ENCODE peak calls at places on chromosomes 7 and 10, in six cellular contexts. J is cardiac fibroblast, H is left ventricle myocardium inferior, W is OCI-LY7, R is A549, D is Calu3. V is an unnamed sample.

GRCh38 chr7:127107601-127108007 is 145.1 kb downstream of the GRM8 start:
- DNase-seq in H (no peak), J (peak), R (peak), W (peak), D (peak), V (peak)

GRCh38 chr7:130758429-130759056 is 24.5 kb upstream of the KLF14 start:
- DNase-seq in W (peak), R (peak), D (no peak), H (no peak), J (peak), V (peak)

GRCh38 chr10:51397695-51398094 is 301.7 kb downstream of the CSTF2T start:
- DNase-seq in D (peak), R (no peak), W (no peak), H (peak), J (peak), V (no peak)

GRCh38 chr7:102426268-102427031 is 6.9 kb upstream of the ORAI2 start:
- DNase-seq in D (no peak), R (no peak), W (peak), H (no peak), J (no peak), V (peak)

GRCh38 chr7:150977382-150978135 is 562 bp downstream of the KCNH2 start:
- DNase-seq in D (no peak), R (no peak), W (peak), H (no peak), J (no peak), V (no peak)

GRCh38 chr7:48158404-48158803 is 12.9 kb upstream of the ABCA13 start:
- DNase-seq in H (no peak), R (no peak), D (no peak), J (no peak), W (no peak), V (no peak)

GRCh38 chr7:134720091-134720935 is 59.1 kb upstream of the CALD1 start:
- DNase-seq in J (peak), H (no peak), D (no peak), R (no peak), W (no peak), V (no peak)

GRCh38 chr7:116354546-116355422 is 144.4 kb downstream of the TES start:
- DNase-seq in J (peak), W (no peak), R (peak), D (peak), H (peak), V (no peak)

GRCh38 chr10:61244261-61244775 is 208.9 kb downstream of the TMEM26 start:
- DNase-seq in W (no peak), J (no peak), D (no peak), R (no peak), H (no peak), V (no peak)

GRCh38 chr7:120941064-120941463 is 9.5 kb upstream of the ING3 start:
- DNase-seq in R (no peak), D (no peak), W (peak), H (no peak), J (peak), V (no peak)

GRCh38 chr7:151804756-151805503 is 72.0 kb downstream of the PRKAG2 start:
- DNase-seq in D (no peak), W (no peak), H (no peak), R (no peak), J (no peak), V (no peak)

GRCh38 chr7:96870934-96871333 is 134.4 kb upstream of the DLX6 start:
- DNase-seq in J (no peak), D (no peak), W (no peak), R (no peak), H (no peak), V (no peak)

GRCh38 chr7:156456503-156457115 is 184.0 kb upstream of the RNF32 start:
- DNase-seq in R (no peak), D (peak), W (no peak), J (no peak), H (no peak), V (no peak)

GRCh38 chr7:322111-322671 is 32.2 kb downstream of the FOXL3 start:
- DNase-seq in R (peak), D (peak), W (peak), H (peak), J (peak), V (peak)

GRCh38 chr7:66198461-66198860 is 6.7 kb upstream of the TPST1 start:
- DNase-seq in J (no peak), H (no peak), D (no peak), R (no peak), W (no peak), V (no peak)

GRCh38 chr10:7755103-7755502 is 32.7 kb downstream of the KIN start:
- DNase-seq in D (no peak), R (no peak), H (no peak), J (no peak), W (no peak), V (no peak)

GRCh38 chr10:7752251-7752650 is 35.5 kb downstream of the KIN start:
- DNase-seq in H (no peak), D (no peak), W (no peak), R (no peak), J (no peak), V (no peak)

GRCh38 chr10:7756360-7756992 is 31.3 kb downstream of the KIN start:
- DNase-seq in R (peak), D (peak), J (peak), H (no peak), W (peak), V (peak)
- TF ChIP-seq CTCF in R (peak), D (peak), J (peak), H (peak), W (peak), V (peak)

GRCh38 chr7:73342645-73343044 is 14.7 kb downstream of the FKBP6 start:
- DNase-seq in R (peak), W (no peak), D (peak), H (no peak), J (peak), V (no peak)
- TF ChIP-seq CTCF in R (peak), W (no peak), D (no peak), H (peak), J (peak), V (no peak)

DNA sequence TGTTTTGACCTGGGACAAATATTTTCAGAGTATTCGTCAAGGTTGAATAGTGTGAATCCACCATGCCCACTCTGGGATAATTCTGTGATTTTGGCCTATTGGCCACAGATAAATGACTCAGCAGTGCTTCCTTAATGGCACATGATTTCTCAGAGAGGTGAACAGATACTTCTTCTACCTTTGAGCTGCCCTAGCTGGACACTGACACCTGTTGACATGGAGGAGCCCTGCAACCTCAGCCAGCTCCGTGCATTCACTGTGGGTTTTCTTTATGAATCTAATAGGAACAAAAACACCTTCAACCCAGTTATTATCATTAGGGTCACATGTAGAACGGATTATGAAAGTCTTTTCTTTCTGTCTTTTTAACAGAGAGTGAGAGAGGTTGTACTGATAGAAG is 41.0 kb upstream of the HPS1 start:
- DNase-seq in W (no peak), H (no peak), J (no peak), D (no peak), R (no peak), V (no peak)
- TF ChIP-seq CTCF in W (no peak), H (no peak), J (no peak), D (no peak), R (no peak), V (peak)

DNA sequence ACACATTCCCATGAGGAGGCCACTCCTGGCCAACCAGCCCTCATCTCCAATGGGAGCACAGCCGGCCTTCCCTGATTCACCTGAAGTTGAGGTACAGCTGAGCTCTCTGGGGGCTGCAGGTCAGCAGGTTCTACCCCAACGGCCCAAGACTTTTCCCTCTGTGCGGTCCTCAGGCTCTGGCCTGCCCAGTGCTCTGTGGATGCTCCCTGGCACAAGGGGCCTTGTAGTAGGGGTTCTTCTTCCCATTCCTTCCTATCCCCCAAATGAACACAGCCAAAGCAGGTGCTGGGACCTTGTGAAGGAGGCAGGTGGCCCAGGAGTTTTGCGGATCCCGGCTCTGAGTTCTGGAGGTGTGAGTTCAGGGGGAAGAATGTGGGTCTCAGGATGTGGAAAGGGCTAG is 72.2 kb downstream of the PLXNA4 start:
- DNase-seq in W (no peak), J (no peak), D (no peak), H (no peak), R (no peak), V (no peak)
- TF ChIP-seq CTCF in W (no peak), J (no peak), D (no peak), H (no peak), R (no peak), V (no peak)

GRCh38 chr10:58952747-58953466 is 223.5 kb upstream of the PHYHIPL start:
- DNase-seq in R (peak), H (no peak), W (peak), D (peak), J (peak), V (peak)
- TF ChIP-seq CTCF in R (peak), H (peak), W (peak), D (peak), J (peak), V (peak)

DNA sequence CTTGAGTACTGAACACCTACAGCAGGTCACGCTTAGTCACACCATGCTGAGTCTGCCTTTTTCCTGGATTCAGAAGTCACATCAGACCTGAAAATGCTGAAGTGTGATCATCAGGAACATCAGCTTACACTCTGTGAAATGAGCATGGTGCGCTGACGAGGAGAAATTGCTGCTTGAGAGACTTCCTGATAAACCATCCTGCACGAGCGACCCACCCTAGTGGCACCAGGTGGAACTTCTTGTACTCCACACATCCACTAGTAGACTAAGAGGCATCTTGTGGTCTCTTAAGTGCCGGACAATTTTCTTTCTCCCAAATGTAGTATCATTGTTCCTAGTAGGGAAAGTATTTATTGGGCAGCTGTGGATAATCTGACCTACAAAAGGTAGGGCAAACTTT is 51.8 kb upstream of the MRLN start:
- DNase-seq in H (no peak), J (peak), R (peak), D (peak), W (peak), V (no peak)
- TF ChIP-seq CTCF in H (peak), J (peak), R (no peak), D (peak), W (peak), V (peak)

GRCh38 chr7:18202315-18203045 is 174.8 kb upstream of the PRPS1L1 start:
- DNase-seq in J (no peak), W (peak), R (no peak), H (no peak), D (no peak), V (no peak)
- TF ChIP-seq CTCF in J (no peak), W (no peak), R (no peak), H (no peak), D (no peak), V (no peak)

GRCh38 chr7:87318741-87319140 is 26.7 kb upstream of the CROT start:
- DNase-seq in D (no peak), R (peak), H (no peak), W (no peak), J (no peak), V (no peak)
- TF ChIP-seq CTCF in D (no peak), R (peak), H (no peak), W (no peak), J (no peak), V (no peak)

GRCh38 chr10:126256864-126257263 is 131.4 kb downstream of the ADAM12 start:
- DNase-seq in W (no peak), D (no peak), J (no peak), R (no peak), H (no peak), V (no peak)
- TF ChIP-seq CTCF in W (no peak), D (no peak), J (no peak), R (no peak), H (no peak), V (no peak)

GRCh38 chr10:43383204-43383971 is 12.0 kb downstream of the FXYD4 start:
- DNase-seq in H (peak), D (no peak), J (no peak), W (no peak), R (no peak), V (no peak)

GRCh38 chr10:43377393-43377883 is 6.0 kb downstream of the FXYD4 start:
- DNase-seq in H (no peak), D (peak), W (no peak), R (no peak), J (no peak), V (no peak)

GRCh38 chr10:43384252-43385221 is 13.1 kb downstream of the FXYD4 start:
- DNase-seq in R (peak), H (peak), J (no peak), D (no peak), W (no peak), V (no peak)

GRCh38 chr10:43376828-43377227 is 5.4 kb downstream of the FXYD4 start:
- DNase-seq in R (no peak), H (no peak), J (no peak), W (peak), D (no peak), V (no peak)

GRCh38 chr10:43380610-43381222 is 9.3 kb downstream of the FXYD4 start:
- DNase-seq in J (no peak), R (peak), H (no peak), D (no peak), W (peak), V (no peak)
- TF ChIP-seq CTCF in J (peak), R (no peak), H (no peak), D (no peak), W (peak), V (no peak)